ENCODE peak calls at places on chromosomes 1 and 21, in five cellular contexts. C is PC-3; Y is HL-60; X is effector memory CD4-positive, alpha-beta T cell; D is Peyer's patch. V is an unnamed sample.
A peak's percentile ranks its signal among the peaks of the same experiment; 100 is the strongest.

GRCh38 chr1:88288571-88288970 is 395.5 kb upstream of the PKN2 start:
- DNase-seq in C (no peak), Y (no peak), X (no peak), D (no peak), V (no peak)

GRCh38 chr21:41726970-41727783 is 39.7 kb downstream of the RIPK4 start:
- DNase-seq in C (peak; percentile 87), Y (no peak), X (no peak), D (no peak), V (peak; percentile 79)

GRCh38 chr21:17554619-17555472 is 42.0 kb downstream of the CXADR start:
- DNase-seq in C (peak; percentile 20), Y (no peak), X (no peak), D (no peak), V (no peak)

GRCh38 chr1:114456586-114456985 is 54.4 kb downstream of the TRIM33 start:
- DNase-seq in C (no peak), Y (no peak), X (no peak), D (no peak), V (no peak)

GRCh38 chr21:45892156-45892919 is 89.2 kb upstream of the COL6A1 start:
- DNase-seq in C (no peak), Y (peak; percentile 45), X (no peak), D (peak; percentile 44), V (no peak)

GRCh38 chr1:191895462-191896058 is 262.7 kb upstream of the RGS18 start:
- DNase-seq in C (no peak), Y (no peak), X (no peak), D (no peak), V (no peak)

GRCh38 chr1:32890516-32891240 is 4.4 kb downstream of the HPCA start:
- DNase-seq in C (no peak), Y (no peak), X (no peak), D (no peak), V (no peak)

GRCh38 chr21:45021428-45022347 is 52.7 kb upstream of the ADARB1 start:
- DNase-seq in C (no peak), Y (no peak), X (no peak), D (no peak), V (no peak)

GRCh38 chr21:46637952-46638746 is 2.7 kb downstream of the PRMT2 start:
- DNase-seq in C (peak; percentile 12), Y (no peak), X (no peak), D (no peak), V (no peak)

GRCh38 chr1:8427493-8427892 is 109.6 kb downstream of the SLC45A1 start:
- DNase-seq in C (no peak), Y (peak; percentile 88), X (no peak), D (peak; percentile 56), V (no peak)

GRCh38 chr1:167763525-167764220 is 41.9 kb downstream of the MPZL1 start:
- DNase-seq in C (no peak), Y (peak; percentile 34), X (no peak), D (no peak), V (no peak)

GRCh38 chr1:84930329-84930728 is 37.3 kb upstream of the LPAR3 start:
- DNase-seq in C (no peak), Y (no peak), X (no peak), D (no peak), V (no peak)

GRCh38 chr1:212218911-212219310 is 66.3 kb upstream of the PPP2R5A start:
- DNase-seq in C (no peak), Y (no peak), X (no peak), D (no peak), V (no peak)

GRCh38 chr1:241228339-241228738 is 128.7 kb downstream of the RGS7 start:
- DNase-seq in C (no peak), Y (no peak), X (no peak), D (no peak), V (no peak)

GRCh38 chr1:170230323-170230722 is 84.6 kb downstream of the NTMT2 start:
- DNase-seq in C (no peak), Y (no peak), X (no peak), D (no peak), V (no peak)

GRCh38 chr1:70143052-70143659 is 62.2 kb downstream of the LRRC40 start:
- DNase-seq in C (peak; percentile 22), Y (no peak), X (no peak), D (no peak), V (no peak)

GRCh38 chr1:15741183-15741850 is 982 bp upstream of the TMEM82 start:
- DNase-seq in C (peak; percentile 89), Y (peak; percentile 38), X (peak; percentile 35), D (peak; percentile 75), V (no peak)

GRCh38 chr1:244868484-244869363 is 4.4 kb upstream of the HNRNPU start:
- DNase-seq in C (no peak), Y (no peak), X (no peak), D (no peak), V (no peak)

GRCh38 chr1:223338811-223339746 is 24.9 kb downstream of the SUSD4 start:
- DNase-seq in C (no peak), Y (no peak), X (no peak), D (no peak), V (no peak)

GRCh38 chr1:211327341-211327921 is 798 bp downstream of the TRAF5 start:
- DNase-seq in C (peak; percentile 58), Y (no peak), X (peak; percentile 19), D (peak; percentile 65), V (no peak)

GRCh38 chr1:228487336-228488106 is at the start of gene RNF187:
- DNase-seq in C (peak; percentile 27), Y (no peak), X (peak; percentile 58), D (peak; percentile 83), V (no peak)

GRCh38 chr1:201414051-201414738 is 7.3 kb downstream of the TNNI1 start:
- DNase-seq in C (no peak), Y (no peak), X (no peak), D (no peak), V (no peak)

GRCh38 chr1:89065077-89065868 is at the start of gene GBP1:
- DNase-seq in C (peak; percentile 29), Y (no peak), X (no peak), D (no peak), V (peak; percentile 20)

GRCh38 chr1:150575072-150575489 is 4.3 kb downstream of the MCL1 start:
- DNase-seq in C (no peak), Y (no peak), X (no peak), D (no peak), V (no peak)

GRCh38 chr1:45490623-45491463 is at the start of gene TESK2:
- DNase-seq in C (peak; percentile 100), Y (peak; percentile 97), X (peak; percentile 98), D (peak; percentile 97), V (peak; percentile 100)

GRCh38 chr1:45491464-45492260 is 699 bp upstream of the TESK2 start:
- DNase-seq in C (no peak), Y (no peak), X (no peak), D (no peak), V (no peak)

GRCh38 chr1:45492691-45493090 is 1.7 kb upstream of the TESK2 start:
- DNase-seq in C (no peak), Y (no peak), X (no peak), D (no peak), V (no peak)

GRCh38 chr1:45488978-45489377 is 2.0 kb downstream of the TESK2 start:
- DNase-seq in C (no peak), Y (no peak), X (no peak), D (no peak), V (no peak)

GRCh38 chr1:45490121-45490622 is 791 bp downstream of the TESK2 start:
- DNase-seq in C (peak; percentile 28), Y (peak; percentile 21), X (no peak), D (no peak), V (no peak)
- H3K27ac ChIP-seq in C (no peak overlapping the region), Y (peak overlapping the region; percentile 39), X (peak overlapping the region; percentile 76), D (peak overlapping the region; percentile 88), V (no peak overlapping the region)

GRCh38 chr21:43370091-43370658 is 56.8 kb downstream of the SIK1 start:
- DNase-seq in C (no peak), Y (no peak), X (no peak), D (peak; percentile 42), V (no peak)
- H3K27ac ChIP-seq in C (no peak overlapping the region), Y (no peak overlapping the region), X (no peak overlapping the region), D (no peak overlapping the region), V (no peak overlapping the region)

DNA sequence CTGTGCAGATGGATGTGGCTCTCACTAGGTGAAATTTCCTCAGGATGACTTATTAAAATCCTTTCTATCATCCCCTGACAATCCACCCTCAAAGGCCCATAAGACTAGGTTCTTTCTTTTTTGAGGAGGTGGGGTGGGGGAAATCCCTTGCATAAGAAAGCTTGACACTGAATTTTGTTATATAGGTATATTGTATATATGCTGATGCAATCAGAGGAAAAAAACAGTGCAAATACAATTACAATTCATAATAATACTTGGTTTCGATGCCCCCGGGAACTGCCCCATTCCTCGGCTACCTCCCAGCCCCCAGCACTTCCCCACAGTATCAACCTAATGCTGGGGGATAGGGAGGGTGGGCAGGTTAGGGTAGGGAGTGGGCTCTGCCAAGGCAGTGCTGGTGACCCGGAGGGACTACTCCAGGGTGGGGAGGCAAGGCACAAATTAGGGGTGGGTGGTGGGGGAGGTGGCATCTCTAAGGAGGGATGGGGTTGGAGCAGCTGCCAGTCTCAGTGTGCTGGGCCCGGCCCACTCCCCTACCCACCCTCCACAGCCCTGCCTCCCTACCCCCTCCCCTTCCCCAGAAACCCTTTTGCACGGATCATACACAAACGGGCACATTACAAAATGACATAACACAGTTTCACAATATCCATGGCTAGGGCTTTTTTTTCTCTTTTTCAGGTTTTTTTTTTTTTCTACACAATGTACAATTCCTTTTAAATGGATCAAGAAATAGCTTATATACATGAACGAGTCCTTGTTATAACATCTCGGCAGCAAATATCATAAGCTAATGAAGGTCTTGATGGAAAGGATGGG is 30.9 kb downstream of the SLC27A3 start:
- DNase-seq in C (no peak), Y (no peak), X (no peak), D (no peak), V (no peak)
- H3K27ac ChIP-seq in C (peak overlapping the region; percentile 29), Y (peak overlapping the region; percentile 46), X (peak overlapping the region; percentile 55), D (peak overlapping the region; percentile 72), V (peak overlapping the region; percentile 88)

GRCh38 chr1:10630661-10631120 is 155.9 kb downstream of the PEX14 start:
- DNase-seq in C (no peak), Y (no peak), X (no peak), D (no peak), V (no peak)

GRCh38 chr1:10628685-10629084 is 153.9 kb downstream of the PEX14 start:
- DNase-seq in C (no peak), Y (no peak), X (no peak), D (no peak), V (no peak)

GRCh38 chr1:10631121-10631810 is 156.5 kb downstream of the PEX14 start:
- DNase-seq in C (no peak), Y (no peak), X (no peak), D (no peak), V (no peak)

GRCh38 chr1:10629816-10630571 is 155.2 kb downstream of the PEX14 start:
- DNase-seq in C (no peak), Y (no peak), X (no peak), D (no peak), V (no peak)

DNA sequence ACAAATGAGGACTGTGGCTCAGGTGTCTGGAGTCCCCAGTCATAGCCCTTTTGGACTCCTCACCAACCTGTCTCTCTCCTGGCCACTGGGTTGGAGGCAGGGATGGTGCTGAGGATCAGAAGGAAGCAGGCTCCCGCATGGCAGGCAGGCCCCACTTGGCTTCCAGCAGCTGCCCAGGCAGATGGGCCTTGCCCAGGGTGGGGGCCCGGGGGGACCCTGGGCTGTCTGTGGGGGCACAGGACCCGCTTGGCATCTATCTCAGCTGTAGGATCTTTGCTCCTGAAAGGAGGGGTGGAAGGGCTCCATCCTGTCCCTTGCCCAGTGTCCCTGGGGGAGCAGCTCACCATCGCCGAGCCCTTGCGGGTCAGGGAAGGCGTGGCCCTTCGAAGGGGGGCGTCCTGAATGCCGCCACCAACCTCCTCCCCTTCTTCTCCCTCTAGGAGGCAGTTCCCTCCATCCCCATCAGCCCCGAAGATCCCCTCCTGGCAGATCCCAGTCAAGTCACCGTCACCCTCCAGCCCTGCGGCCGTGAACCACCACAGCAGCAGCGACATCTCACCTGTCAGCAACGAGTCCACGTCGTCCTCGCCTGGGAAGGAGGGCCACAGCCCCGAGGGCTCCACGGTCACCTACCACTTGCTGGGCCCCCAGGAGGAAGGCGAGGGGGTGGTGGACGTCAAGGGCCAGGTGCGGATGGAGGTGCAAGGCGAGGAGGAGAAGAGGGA is 154.5 kb downstream of the PEX14 start:
- DNase-seq in C (no peak), Y (no peak), X (no peak), D (no peak), V (no peak)
- H3K27ac ChIP-seq in C (no peak overlapping the region), Y (no peak overlapping the region), X (no peak overlapping the region), D (no peak overlapping the region), V (no peak overlapping the region)